ENCODE peak calls at places on chromosomes 4 and X, in seven cellular contexts. One of them, this sample, is unnamed.

GRCh38 chr4:155383541-155383940 is 6.8 kb upstream of the MAP9 start:
- DNase-seq in retina: no peak
- DNase-seq in naive thymus-derived CD8-positive, alpha-beta T cell: no peak
- DNase-seq in D341Med: no peak
- DNase-seq in transverse colon: no peak
- DNase-seq in NCI-H345: no peak
- DNase-seq in astrocyte of the spinal cord: no peak
- DNase-seq in this sample: no peak

GRCh38 chr4:174156239-174156826 is 127.1 kb downstream of the FBXO8 start:
- DNase-seq in D341Med: peak; percentile 43
- DNase-seq in NCI-H345: peak; percentile 33
- DNase-seq in astrocyte of the spinal cord: peak; percentile 58
- DNase-seq in transverse colon: no peak
- DNase-seq in naive thymus-derived CD8-positive, alpha-beta T cell: no peak
- DNase-seq in retina: peak; percentile 55
- DNase-seq in this sample: peak; percentile 53

GRCh38 chr4:120209706-120210105 is 143.1 kb upstream of the MAD2L1 start:
- DNase-seq in D341Med: no peak
- DNase-seq in astrocyte of the spinal cord: no peak
- DNase-seq in NCI-H345: no peak
- DNase-seq in transverse colon: no peak
- DNase-seq in naive thymus-derived CD8-positive, alpha-beta T cell: no peak
- DNase-seq in retina: no peak
- DNase-seq in this sample: no peak

GRCh38 chrX:103254171-103254824 is 657 bp downstream of the TCEAL8 start:
- DNase-seq in NCI-H345: peak; percentile 54
- DNase-seq in transverse colon: peak; percentile 40
- DNase-seq in naive thymus-derived CD8-positive, alpha-beta T cell: no peak
- DNase-seq in retina: peak; percentile 73
- DNase-seq in D341Med: peak; percentile 47
- DNase-seq in astrocyte of the spinal cord: peak; percentile 40
- DNase-seq in this sample: peak; percentile 22

GRCh38 chrX:49257846-49258748 is 6.4 kb downstream of the FOXP3 start:
- DNase-seq in transverse colon: no peak
- DNase-seq in retina: no peak
- DNase-seq in naive thymus-derived CD8-positive, alpha-beta T cell: no peak
- DNase-seq in D341Med: no peak
- DNase-seq in NCI-H345: no peak
- DNase-seq in astrocyte of the spinal cord: no peak
- DNase-seq in this sample: no peak

GRCh38 chrX:63128509-63128908 is 222.6 kb downstream of the SPIN4 start:
- DNase-seq in naive thymus-derived CD8-positive, alpha-beta T cell: no peak
- DNase-seq in NCI-H345: no peak
- DNase-seq in astrocyte of the spinal cord: no peak
- DNase-seq in D341Med: no peak
- DNase-seq in retina: no peak
- DNase-seq in transverse colon: no peak
- DNase-seq in this sample: peak; percentile 52

GRCh38 chr4:80610845-80611244 is 275.3 kb downstream of the CFAP299 start:
- DNase-seq in transverse colon: no peak
- DNase-seq in retina: no peak
- DNase-seq in NCI-H345: peak; percentile 18
- DNase-seq in astrocyte of the spinal cord: peak; percentile 52
- DNase-seq in D341Med: no peak
- DNase-seq in naive thymus-derived CD8-positive, alpha-beta T cell: no peak
- DNase-seq in this sample: peak; percentile 7

GRCh38 chr4:39495446-39496208 is 31.6 kb downstream of the UGDH start:
- DNase-seq in transverse colon: no peak
- DNase-seq in D341Med: no peak
- DNase-seq in astrocyte of the spinal cord: no peak
- DNase-seq in NCI-H345: no peak
- DNase-seq in naive thymus-derived CD8-positive, alpha-beta T cell: no peak
- DNase-seq in retina: no peak
- DNase-seq in this sample: peak; percentile 15

GRCh38 chr4:41644288-41644914 is 104.1 kb downstream of the PHOX2B start:
- DNase-seq in naive thymus-derived CD8-positive, alpha-beta T cell: no peak
- DNase-seq in NCI-H345: peak; percentile 60
- DNase-seq in transverse colon: peak; percentile 75
- DNase-seq in retina: peak; percentile 97
- DNase-seq in D341Med: peak; percentile 94
- DNase-seq in astrocyte of the spinal cord: peak; percentile 53
- DNase-seq in this sample: peak; percentile 54

GRCh38 chrX:153766871-153767673 is 3.0 kb downstream of the PLXNB3 start:
- DNase-seq in NCI-H345: no peak
- DNase-seq in D341Med: peak; percentile 19
- DNase-seq in retina: no peak
- DNase-seq in astrocyte of the spinal cord: no peak
- DNase-seq in transverse colon: peak; percentile 8
- DNase-seq in naive thymus-derived CD8-positive, alpha-beta T cell: no peak
- DNase-seq in this sample: no peak

GRCh38 chr4:113086172-113086695 is 36.8 kb downstream of the ANK2 start:
- DNase-seq in naive thymus-derived CD8-positive, alpha-beta T cell: no peak
- DNase-seq in transverse colon: no peak
- DNase-seq in NCI-H345: peak; percentile 25
- DNase-seq in retina: no peak
- DNase-seq in D341Med: no peak
- DNase-seq in astrocyte of the spinal cord: no peak
- DNase-seq in this sample: no peak

GRCh38 chrX:137194164-137194563 is 160.4 kb upstream of the GPR101 start:
- DNase-seq in NCI-H345: peak; percentile 18
- DNase-seq in retina: peak; percentile 53
- DNase-seq in transverse colon: no peak
- DNase-seq in naive thymus-derived CD8-positive, alpha-beta T cell: peak; percentile 0
- DNase-seq in D341Med: peak; percentile 52
- DNase-seq in astrocyte of the spinal cord: peak; percentile 27
- DNase-seq in this sample: peak; percentile 16

GRCh38 chr4:112908511-112908910 is 140.9 kb upstream of the ANK2 start:
- DNase-seq in retina: no peak
- DNase-seq in transverse colon: no peak
- DNase-seq in astrocyte of the spinal cord: peak; percentile 54
- DNase-seq in naive thymus-derived CD8-positive, alpha-beta T cell: no peak
- DNase-seq in D341Med: no peak
- DNase-seq in NCI-H345: no peak
- DNase-seq in this sample: no peak

GRCh38 chr4:129429566-129430339 is 333.8 kb downstream of the C4orf33 start:
- DNase-seq in NCI-H345: no peak
- DNase-seq in astrocyte of the spinal cord: peak; percentile 22
- DNase-seq in retina: no peak
- DNase-seq in transverse colon: no peak
- DNase-seq in naive thymus-derived CD8-positive, alpha-beta T cell: no peak
- DNase-seq in D341Med: no peak
- DNase-seq in this sample: no peak

GRCh38 chrX:124217289-124218251 is 114.9 kb upstream of the TEX13D start:
- DNase-seq in naive thymus-derived CD8-positive, alpha-beta T cell: peak; percentile 48
- DNase-seq in astrocyte of the spinal cord: peak; percentile 37
- DNase-seq in transverse colon: peak; percentile 37
- DNase-seq in retina: peak; percentile 28
- DNase-seq in NCI-H345: peak; percentile 76
- DNase-seq in D341Med: no peak
- DNase-seq in this sample: peak; percentile 22

GRCh38 chr4:128275351-128275750 is 12.3 kb downstream of the PGRMC2 start:
- DNase-seq in NCI-H345: no peak
- DNase-seq in astrocyte of the spinal cord: no peak
- DNase-seq in retina: no peak
- DNase-seq in transverse colon: no peak
- DNase-seq in D341Med: no peak
- DNase-seq in naive thymus-derived CD8-positive, alpha-beta T cell: no peak
- DNase-seq in this sample: peak; percentile 61

GRCh38 chr4:84913176-84913575 is 53.3 kb downstream of the WDFY3 start:
- DNase-seq in astrocyte of the spinal cord: no peak
- DNase-seq in transverse colon: no peak
- DNase-seq in retina: no peak
- DNase-seq in NCI-H345: no peak
- DNase-seq in naive thymus-derived CD8-positive, alpha-beta T cell: no peak
- DNase-seq in D341Med: no peak
- DNase-seq in this sample: no peak

GRCh38 chr4:56182356-56182755 is 204.9 kb downstream of the AASDH start:
- DNase-seq in D341Med: no peak
- DNase-seq in retina: no peak
- DNase-seq in naive thymus-derived CD8-positive, alpha-beta T cell: no peak
- DNase-seq in transverse colon: no peak
- DNase-seq in NCI-H345: no peak
- DNase-seq in astrocyte of the spinal cord: no peak
- DNase-seq in this sample: no peak

GRCh38 chrX:150372280-150372679 is 9.2 kb downstream of the MAMLD1 start:
- DNase-seq in retina: no peak
- DNase-seq in D341Med: no peak
- DNase-seq in transverse colon: no peak
- DNase-seq in astrocyte of the spinal cord: no peak
- DNase-seq in NCI-H345: no peak
- DNase-seq in naive thymus-derived CD8-positive, alpha-beta T cell: no peak
- DNase-seq in this sample: no peak

GRCh38 chrX:120453985-120454384 is 15.1 kb downstream of the LAMP2 start:
- DNase-seq in naive thymus-derived CD8-positive, alpha-beta T cell: no peak
- DNase-seq in D341Med: no peak
- DNase-seq in astrocyte of the spinal cord: no peak
- DNase-seq in transverse colon: no peak
- DNase-seq in retina: no peak
- DNase-seq in NCI-H345: no peak
- DNase-seq in this sample: peak; percentile 77

GRCh38 chrX:148380107-148380506 is 120.3 kb upstream of the AFF2 start:
- DNase-seq in naive thymus-derived CD8-positive, alpha-beta T cell: no peak
- DNase-seq in D341Med: no peak
- DNase-seq in retina: no peak
- DNase-seq in transverse colon: no peak
- DNase-seq in astrocyte of the spinal cord: no peak
- DNase-seq in NCI-H345: no peak
- DNase-seq in this sample: no peak

GRCh38 chrX:23493941-23494374 is 159.3 kb downstream of the PTCHD1 start:
- DNase-seq in D341Med: no peak
- DNase-seq in naive thymus-derived CD8-positive, alpha-beta T cell: no peak
- DNase-seq in astrocyte of the spinal cord: peak; percentile 40
- DNase-seq in NCI-H345: no peak
- DNase-seq in retina: no peak
- DNase-seq in transverse colon: no peak
- DNase-seq in this sample: peak; percentile 50

GRCh38 chr4:20832821-20833220 is 132.6 kb downstream of the PACRGL start:
- DNase-seq in transverse colon: no peak
- DNase-seq in naive thymus-derived CD8-positive, alpha-beta T cell: no peak
- DNase-seq in NCI-H345: no peak
- DNase-seq in astrocyte of the spinal cord: peak; percentile 63
- DNase-seq in D341Med: no peak
- DNase-seq in retina: no peak
- DNase-seq in this sample: peak; percentile 79

GRCh38 chr4:189600598-189601435 is 339.9 kb upstream of the FRG1 start:
- DNase-seq in naive thymus-derived CD8-positive, alpha-beta T cell: no peak
- DNase-seq in NCI-H345: no peak
- DNase-seq in astrocyte of the spinal cord: no peak
- DNase-seq in retina: no peak
- DNase-seq in transverse colon: no peak
- DNase-seq in D341Med: no peak
- DNase-seq in this sample: no peak

GRCh38 chr4:16665942-16666586 is 232.4 kb downstream of the LDB2 start:
- DNase-seq in transverse colon: no peak
- DNase-seq in retina: no peak
- DNase-seq in D341Med: no peak
- DNase-seq in naive thymus-derived CD8-positive, alpha-beta T cell: no peak
- DNase-seq in NCI-H345: no peak
- DNase-seq in astrocyte of the spinal cord: no peak
- DNase-seq in this sample: no peak

GRCh38 chr4:6258741-6259140 is 10.9 kb upstream of the WFS1 start:
- DNase-seq in naive thymus-derived CD8-positive, alpha-beta T cell: no peak
- DNase-seq in astrocyte of the spinal cord: no peak
- DNase-seq in transverse colon: no peak
- DNase-seq in retina: no peak
- DNase-seq in D341Med: no peak
- DNase-seq in NCI-H345: no peak
- DNase-seq in this sample: no peak

GRCh38 chr4:97153042-97153441 is 990.2 kb downstream of the STPG2 start:
- DNase-seq in astrocyte of the spinal cord: peak; percentile 41
- DNase-seq in transverse colon: no peak
- DNase-seq in retina: peak; percentile 23
- DNase-seq in NCI-H345: peak; percentile 1
- DNase-seq in D341Med: peak; percentile 33
- DNase-seq in naive thymus-derived CD8-positive, alpha-beta T cell: no peak
- DNase-seq in this sample: peak; percentile 14

GRCh38 chr4:81142744-81143143 is 72.3 kb downstream of the PRKG2 start:
- DNase-seq in NCI-H345: no peak
- DNase-seq in transverse colon: peak; percentile 56
- DNase-seq in retina: no peak
- DNase-seq in naive thymus-derived CD8-positive, alpha-beta T cell: no peak
- DNase-seq in astrocyte of the spinal cord: no peak
- DNase-seq in D341Med: no peak
- DNase-seq in this sample: peak; percentile 53

GRCh38 chr4:11596989-11597388 is 168.3 kb upstream of the HS3ST1 start:
- DNase-seq in transverse colon: no peak
- DNase-seq in D341Med: no peak
- DNase-seq in naive thymus-derived CD8-positive, alpha-beta T cell: no peak
- DNase-seq in NCI-H345: no peak
- DNase-seq in astrocyte of the spinal cord: no peak
- DNase-seq in retina: no peak
- DNase-seq in this sample: no peak

This sample was measured in iris pigment epithelial cell.